ENCODE peak calls at places on chromosomes 16 and 17, in six cellular contexts. K is CD4-positive, alpha-beta memory T cell; S is dermis microvascular lymphatic vessel endothelial cell; M is EL; A is AG10803; J is occipital lobe. D is an unnamed sample.

GRCh38 chr17:79673517-79673916 is 57.2 kb upstream of the ENPP7 start:
- DNase-seq in K (no peak), S (no peak), M (no peak), A (no peak), J (no peak), D (no peak)

GRCh38 chr17:80822021-80822699 is 169.5 kb upstream of the CHMP6 start:
- DNase-seq in K (no peak), S (no peak), M (no peak), A (no peak), J (no peak), D (no peak)

GRCh38 chr16:73064227-73064995 is 16.5 kb upstream of the ZFHX3 start:
- DNase-seq in K (no peak), S (peak), M (peak), A (peak), J (no peak), D (no peak)

GRCh38 chr17:40827746-40828453 is 5.5 kb upstream of the KRT10 start:
- DNase-seq in K (no peak), S (no peak), M (no peak), A (no peak), J (no peak), D (no peak)

GRCh38 chr17:51397361-51398127 is 137.2 kb downstream of the UTP18 start:
- DNase-seq in K (no peak), S (no peak), M (peak), A (peak), J (no peak), D (no peak)

GRCh38 chr16:53912155-53912554 is 208.2 kb downstream of the FTO start:
- DNase-seq in K (peak), S (no peak), M (no peak), A (no peak), J (no peak), D (no peak)

GRCh38 chr16:11097094-11097781 is 152.9 kb downstream of the CLEC16A start:
- DNase-seq in K (no peak), S (peak), M (no peak), A (no peak), J (no peak), D (no peak)

GRCh38 chr16:14301150-14302030 is 230.3 kb downstream of the MRTFB start:
- DNase-seq in K (no peak), S (no peak), M (peak), A (peak), J (no peak), D (peak)

GRCh38 chr17:18093616-18094408 is 6.1 kb downstream of the DRG2 start:
- DNase-seq in K (peak), S (peak), M (peak), A (peak), J (no peak), D (no peak)

GRCh38 chr17:7888184-7888920 is at the start of gene CHD3:
- DNase-seq in K (peak), S (peak), M (no peak), A (no peak), J (peak), D (peak)

GRCh38 chr17:48571024-48571818 is 6.9 kb downstream of the HOXB4 start:
- DNase-seq in K (no peak), S (no peak), M (no peak), A (no peak), J (no peak), D (no peak)

GRCh38 chr17:14323522-14323981 is 22.7 kb downstream of the HS3ST3B1 start:
- DNase-seq in K (no peak), S (no peak), M (no peak), A (no peak), J (no peak), D (no peak)

GRCh38 chr16:50448981-50449380 is 80.2 kb upstream of the BRD7 start:
- DNase-seq in K (no peak), S (no peak), M (no peak), A (no peak), J (no peak), D (no peak)

D was measured in stimulated activated CD8-positive, alpha-beta memory T cell treated with anti-CD3 and anti-CD28 coated beads, Interleukin-12 subunit alpha, Interleukin-12 subunit beta, amount 100 ng/mL, for 4 hours.